ENCODE peak calls at places on chromosome X, in six cellular contexts. R, E, V, Z, I and N are unnamed samples.

GRCh38 chrX:91434351-91435168 is at the start of gene PABPC5:
- DNase-seq in I (peak), R (peak), V (peak), Z (peak), E (peak), N (peak)

GRCh38 chrX:18652636-18653035 is 19.3 kb downstream of the RS1 start:
- DNase-seq in Z (no peak), V (no peak), I (no peak), R (no peak), E (no peak), N (no peak)

GRCh38 chrX:110108381-110108796 is 105.5 kb downstream of the TMEM164 start:
- DNase-seq in V (no peak), Z (peak), E (peak), I (no peak), R (peak), N (no peak)

GRCh38 chrX:15242899-15243555 is 26.9 kb downstream of the ASB9 start:
- DNase-seq in Z (peak), R (peak), I (no peak), E (peak), V (peak), N (peak)

GRCh38 chrX:141278306-141278705 is 36.0 kb upstream of the SPANXC start:
- DNase-seq in E (no peak), V (peak), Z (peak), I (no peak), R (peak), N (peak)

GRCh38 chrX:150032742-150033141 is 94.5 kb upstream of the EOLA2 start:
- DNase-seq in V (no peak), I (no peak), E (no peak), Z (peak), R (peak), N (no peak)

GRCh38 chrX:150150081-150150779 is 211.9 kb upstream of the EOLA2 start:
- DNase-seq in Z (no peak), E (no peak), I (no peak), R (no peak), V (no peak), N (no peak)

GRCh38 chrX:17944833-17945497 is 83.9 kb upstream of the RAI2 start:
- DNase-seq in I (no peak), V (peak), Z (no peak), R (peak), E (no peak), N (no peak)

GRCh38 chrX:152892999-152893605 is 4.8 kb upstream of the ZNF185 start:
- DNase-seq in R (no peak), E (no peak), V (no peak), Z (no peak), I (no peak), N (no peak)

GRCh38 chrX:38192007-38192625 is 28.6 kb downstream of the SRPX start:
- DNase-seq in E (no peak), Z (no peak), V (peak), I (no peak), R (peak), N (peak)

GRCh38 chrX:117636826-117637225 is 479.8 kb downstream of the KLHL13 start:
- DNase-seq in I (no peak), R (no peak), V (no peak), Z (no peak), E (no peak), N (no peak)

DNA sequence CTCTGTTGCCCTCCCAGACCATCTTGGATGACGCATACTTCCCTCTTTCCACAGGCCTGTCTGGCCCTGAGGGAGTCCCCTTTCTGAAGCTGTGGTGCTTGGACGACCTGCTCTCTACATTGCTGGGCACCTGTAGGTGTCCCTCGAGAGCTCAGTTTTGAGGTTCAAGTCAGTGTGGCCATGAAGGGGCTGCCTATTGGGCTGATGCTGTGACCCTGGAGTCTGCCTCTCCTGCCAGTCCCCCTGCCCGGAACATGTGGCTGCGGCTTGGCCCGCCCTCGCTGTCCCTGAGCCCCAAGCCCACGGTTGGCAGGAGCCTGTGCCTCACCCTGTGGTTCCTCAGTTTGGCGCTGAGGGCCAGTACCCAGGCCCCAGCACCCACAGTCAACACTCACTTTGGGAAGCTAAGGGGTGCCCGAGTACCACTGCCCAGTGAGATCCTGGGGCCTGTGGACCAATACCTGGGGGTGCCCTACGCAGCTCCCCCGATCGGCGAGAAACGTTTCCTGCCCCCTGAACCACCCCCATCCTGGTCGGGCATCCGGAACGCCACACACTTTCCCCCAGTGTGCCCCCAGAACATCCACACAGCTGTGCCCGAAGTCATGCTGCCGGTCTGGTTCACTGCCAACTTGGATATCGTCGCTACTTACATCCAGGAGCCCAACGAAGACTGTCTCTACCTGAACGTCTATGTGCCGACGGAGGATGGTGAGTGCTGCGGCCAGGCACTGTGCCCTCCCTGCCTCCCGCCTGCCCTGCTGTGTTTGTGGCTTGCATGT is 3.0 kb downstream of the NLGN3 start:
- DNase-seq in I (no peak), V (no peak), R (no peak), E (no peak), Z (no peak), N (no peak)
- TF ChIP-seq CTCF in I (no peak), V (no peak), R (no peak), E (no peak), Z (no peak), N (no peak)

GRCh38 chrX:54447461-54447860 is 7.3 kb downstream of the TSR2 start:
- DNase-seq in Z (peak), V (no peak), I (no peak), E (no peak), R (peak), N (no peak)
- TF ChIP-seq CTCF in Z (peak), V (no peak), I (no peak), E (peak), R (peak), N (no peak)

GRCh38 chrX:26586570-26586969 is 370.6 kb downstream of the MAGEB5 start:
- DNase-seq in I (no peak), Z (no peak), R (no peak), E (no peak), V (no peak), N (no peak)
- TF ChIP-seq CTCF in I (no peak), Z (no peak), R (no peak), E (no peak), V (no peak), N (no peak)

DNA sequence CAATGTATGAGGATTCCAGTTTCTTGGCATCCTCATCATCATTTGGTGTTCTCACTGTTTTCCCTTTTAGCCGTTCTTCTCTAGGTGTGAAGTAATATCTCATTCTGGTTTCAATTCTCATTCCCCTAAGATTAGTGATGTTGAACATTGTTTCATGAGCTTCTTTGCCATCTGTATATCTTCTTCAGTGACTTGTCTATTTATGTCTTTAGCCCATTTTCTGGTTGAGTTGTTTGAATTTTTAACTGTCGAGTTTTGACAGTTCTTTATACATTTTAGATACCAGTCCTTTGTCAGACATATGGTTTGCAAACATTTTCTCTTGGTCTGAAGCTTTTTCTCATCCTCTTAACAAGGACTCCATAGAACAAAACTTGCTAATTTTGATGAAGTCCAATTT is 101.1 kb downstream of the NHSL2 start:
- DNase-seq in V (no peak), R (no peak), Z (no peak), E (no peak), I (no peak), N (no peak)
- TF ChIP-seq CTCF in V (no peak), R (no peak), Z (no peak), E (no peak), I (no peak), N (no peak)

GRCh38 chrX:134764202-134764785 is 106.0 kb upstream of the PLAC1 start:
- DNase-seq in I (no peak), E (no peak), R (peak), Z (peak), V (no peak), N (no peak)
- TF ChIP-seq CTCF in I (no peak), E (no peak), R (peak), Z (peak), V (no peak), N (no peak)

GRCh38 chrX:16838202-16839066 is 31.7 kb downstream of the RBBP7 start:
- DNase-seq in R (peak), Z (peak), I (no peak), V (no peak), E (peak), N (no peak)
- TF ChIP-seq CTCF in R (peak), Z (no peak), I (no peak), V (no peak), E (no peak), N (no peak)

GRCh38 chrX:68718443-68718820 is 71.0 kb downstream of the STARD8 start:
- DNase-seq in V (no peak), R (no peak), Z (no peak), E (no peak), I (no peak), N (no peak)
- TF ChIP-seq CTCF in V (no peak), R (no peak), Z (no peak), E (no peak), I (no peak), N (no peak)